ENCODE peak calls at places on chromosomes 1 and 21, in five cellular contexts. Y, T, R, U and Q are unnamed samples.

GRCh38 chr1:227884370-227885134 is 63.2 kb downstream of the WNT9A start:
- DNase-seq in R (no peak), Y (peak), U (no peak), T (no peak), Q (peak)

GRCh38 chr1:80656011-80656627 is 1144.6 kb upstream of the ADGRL2 start:
- DNase-seq in R (peak), T (no peak), Y (no peak), U (no peak), Q (peak)

GRCh38 chr1:231442735-231443134 is 20.6 kb upstream of the EGLN1 start:
- DNase-seq in T (no peak), R (no peak), Y (no peak), U (no peak), Q (no peak)

GRCh38 chr1:177278626-177279390 is 108.0 kb downstream of the BRINP2 start:
- DNase-seq in U (no peak), R (no peak), T (no peak), Y (no peak), Q (no peak)

GRCh38 chr1:100538935-100539835 is 1.2 kb downstream of the GPR88 start:
- DNase-seq in T (peak), Y (peak), R (peak), U (no peak), Q (peak)

GRCh38 chr1:203045821-203046594 is 19.7 kb downstream of the PPFIA4 start:
- DNase-seq in U (no peak), T (no peak), R (no peak), Y (no peak), Q (no peak)

GRCh38 chr1:170414989-170415733 is 116.8 kb upstream of the GORAB start:
- DNase-seq in U (no peak), R (no peak), Y (no peak), T (no peak), Q (peak)

GRCh38 chr21:45505416-45506021 is 36.7 kb downstream of the SLC19A1 start:
- DNase-seq in T (no peak), R (peak), Y (no peak), U (no peak), Q (no peak)

GRCh38 chr21:29641635-29642550 is 297.9 kb downstream of the GRIK1 start:
- DNase-seq in U (no peak), Y (no peak), R (no peak), T (no peak), Q (no peak)

GRCh38 chr21:41940431-41940830 is 13.4 kb downstream of the C2CD2 start:
- DNase-seq in Y (no peak), R (no peak), T (no peak), U (no peak), Q (no peak)

GRCh38 chr1:51294566-51295184 is 35.7 kb downstream of the TTC39A start:
- DNase-seq in T (no peak), Y (no peak), R (no peak), U (no peak), Q (no peak)

GRCh38 chr1:50080904-50081586 is 27.7 kb upstream of the ELAVL4 start:
- DNase-seq in Y (no peak), T (no peak), U (no peak), R (peak), Q (no peak)

GRCh38 chr1:31154000-31154631 is 85.6 kb downstream of the NKAIN1 start:
- DNase-seq in Y (no peak), R (no peak), T (no peak), U (no peak), Q (no peak)

GRCh38 chr1:155139895-155140629 is at the start of gene DPM3:
- DNase-seq in Y (peak), R (peak), U (peak), T (peak), Q (peak)

GRCh38 chr1:13583592-13583963 is at the start of gene PDPN:
- DNase-seq in U (no peak), Y (no peak), R (no peak), T (peak), Q (peak)

GRCh38 chr1:218748071-218748470 is 402.9 kb downstream of the TGFB2 start:
- DNase-seq in Y (no peak), R (no peak), U (peak), T (no peak), Q (no peak)

GRCh38 chr1:176989754-176990153 is 174.8 kb downstream of the ASTN1 start:
- DNase-seq in U (no peak), T (no peak), R (no peak), Y (no peak), Q (no peak)

GRCh38 chr1:41609166-41609883 is 124.8 kb upstream of the EDN2 start:
- DNase-seq in T (no peak), R (no peak), U (no peak), Y (peak), Q (no peak)

GRCh38 chr1:245704765-245705164 is 550.0 kb downstream of the KIF26B start:
- DNase-seq in Y (no peak), R (no peak), U (peak), T (peak), Q (peak)

GRCh38 chr21:31110430-31110829 is 72.2 kb upstream of the KRTAP19-8 start:
- DNase-seq in Y (no peak), T (no peak), R (no peak), U (no peak), Q (no peak)

GRCh38 chr1:54572236-54572850 is 24.3 kb downstream of the ACOT11 start:
- DNase-seq in Y (no peak), R (no peak), T (no peak), U (no peak), Q (no peak)

GRCh38 chr1:88075813-88076212 is 608.3 kb upstream of the PKN2 start:
- DNase-seq in Y (no peak), U (no peak), T (no peak), R (no peak), Q (no peak)

GRCh38 chr1:159146996-159147395 is 24.4 kb upstream of the CADM3 start:
- DNase-seq in T (no peak), Y (no peak), U (no peak), R (no peak), Q (no peak)

GRCh38 chr1:243482237-243483022 is 226.6 kb downstream of the SDCCAG8 start:
- DNase-seq in Y (no peak), T (peak), R (peak), U (peak), Q (peak)

GRCh38 chr1:92482665-92483441 is 3.9 kb downstream of the GFI1 start:
- DNase-seq in U (no peak), R (no peak), T (no peak), Y (peak), Q (peak)

GRCh38 chr1:95098196-95098595 is 19.0 kb upstream of the TLCD4 start:
- DNase-seq in Y (no peak), R (no peak), T (no peak), U (no peak), Q (peak)